ENCODE peak calls at places on chromosome 16, in six cellular contexts. O, X, Z, Y, R and W are unnamed samples.

GRCh38 chr16:4529085-4530060 is 9.2 kb downstream of the CDIP1 start:
- DNase-seq in O (peak), X (no peak), Z (no peak), Y (peak), R (peak), W (peak)

GRCh38 chr16:58119509-58119845 is 9.7 kb downstream of the CFAP20 start:
- DNase-seq in O (no peak), X (no peak), Z (no peak), Y (no peak), R (no peak), W (no peak)

GRCh38 chr16:86925067-86925791 is 346.9 kb downstream of the FOXL1 start:
- DNase-seq in O (no peak), X (no peak), Z (no peak), Y (no peak), R (peak), W (peak)

GRCh38 chr16:81448154-81449131 is 3.8 kb downstream of the CMIP start:
- DNase-seq in O (no peak), X (no peak), Z (no peak), Y (no peak), R (no peak), W (no peak)

GRCh38 chr16:85687651-85688471 is 893 bp downstream of the GINS2 start:
- DNase-seq in O (no peak), X (no peak), Z (peak), Y (no peak), R (no peak), W (no peak)

GRCh38 chr16:51433597-51433996 is 282.5 kb upstream of the SALL1 start:
- DNase-seq in O (no peak), X (no peak), Z (no peak), Y (no peak), R (no peak), W (no peak)

GRCh38 chr16:85261205-85261604 is 148.9 kb upstream of the CIBAR2 start:
- DNase-seq in O (no peak), X (no peak), Z (no peak), Y (no peak), R (no peak), W (no peak)

GRCh38 chr16:5054876-5055865 is 10.6 kb downstream of the C16orf89 start:
- DNase-seq in O (no peak), X (no peak), Z (peak), Y (no peak), R (no peak), W (no peak)

GRCh38 chr16:35731341-35732040 is 2272.1 kb downstream of the TP53TG3F start:
- DNase-seq in O (no peak), X (no peak), Z (no peak), Y (no peak), R (no peak), W (no peak)

GRCh38 chr16:84281077-84281476 is 13.6 kb upstream of the WFDC1 start:
- DNase-seq in O (no peak), X (no peak), Z (no peak), Y (no peak), R (peak), W (peak)

GRCh38 chr16:57764341-57765159 is 29.0 kb downstream of the KATNB1 start:
- DNase-seq in O (no peak), X (no peak), Z (no peak), Y (peak), R (peak), W (peak)

GRCh38 chr16:66287416-66287815 is 79.1 kb upstream of the CDH5 start:
- DNase-seq in O (no peak), X (no peak), Z (no peak), Y (no peak), R (no peak), W (no peak)

GRCh38 chr16:14676633-14677032 is 17.5 kb downstream of the PLA2G10 start:
- DNase-seq in O (no peak), X (no peak), Z (no peak), Y (no peak), R (no peak), W (no peak)

GRCh38 chr16:49499018-49499785 is 125.6 kb downstream of the C16orf78 start:
- DNase-seq in O (no peak), X (no peak), Z (peak), Y (no peak), R (no peak), W (no peak)

GRCh38 chr16:21684199-21684598 is 20.4 kb downstream of the OTOA start:
- DNase-seq in O (peak), X (no peak), Z (no peak), Y (peak), R (no peak), W (peak)

GRCh38 chr16:80804061-80804450 is 342 bp downstream of the CDYL2 start:
- DNase-seq in O (no peak), X (no peak), Z (peak), Y (peak), R (peak), W (peak)

GRCh38 chr16:30027588-30028437 is 3.3 kb downstream of the TLCD3B start:
- DNase-seq in O (no peak), X (no peak), Z (no peak), Y (peak), R (no peak), W (no peak)

GRCh38 chr16:81652798-81653505 is 126.1 kb upstream of the PLCG2 start:
- DNase-seq in O (peak), X (peak), Z (no peak), Y (no peak), R (no peak), W (no peak)

GRCh38 chr16:68200120-68200783 is 35.7 kb downstream of the ESRP2 start:
- DNase-seq in O (no peak), X (no peak), Z (no peak), Y (no peak), R (peak), W (peak)

GRCh38 chr16:50467943-50468748 is 80.0 kb upstream of the NKD1 start:
- DNase-seq in O (peak), X (peak), Z (no peak), Y (no peak), R (no peak), W (peak)

GRCh38 chr16:17392857-17393421 is 77.8 kb downstream of the XYLT1 start:
- DNase-seq in O (no peak), X (no peak), Z (no peak), Y (peak), R (no peak), W (no peak)

GRCh38 chr16:85372627-85373372 is 240.3 kb upstream of the GSE1 start:
- DNase-seq in O (no peak), X (no peak), Z (no peak), Y (peak), R (peak), W (peak)

GRCh38 chr16:50299508-50300105 is 33.3 kb downstream of the ADCY7 start:
- DNase-seq in O (no peak), X (no peak), Z (peak), Y (no peak), R (no peak), W (no peak)

GRCh38 chr16:8493885-8494487 is 96.3 kb downstream of the TMEM114 start:
- DNase-seq in O (no peak), X (peak), Z (no peak), Y (no peak), R (no peak), W (no peak)

GRCh38 chr16:72482695-72483094 is 310.7 kb upstream of the PMFBP1 start:
- DNase-seq in O (no peak), X (no peak), Z (no peak), Y (no peak), R (no peak), W (no peak)

GRCh38 chr16:10003486-10003885 is 178.7 kb downstream of the GRIN2A start:
- DNase-seq in O (no peak), X (no peak), Z (no peak), Y (no peak), R (no peak), W (no peak)

GRCh38 chr16:66131156-66131807 is 235.2 kb upstream of the CDH5 start:
- DNase-seq in O (no peak), X (no peak), Z (no peak), Y (no peak), R (peak), W (peak)

GRCh38 chr16:23434380-23434779 is 18.6 kb downstream of the COG7 start:
- DNase-seq in O (peak), X (peak), Z (no peak), Y (peak), R (peak), W (peak)